ENCODE peak calls at places on chromosomes 3 and 15, in six cellular contexts. H is neural progenitor cell, O is endothelial cell of umbilical vein, W is HCT116, A is PC-9, R is PC-3. Y is an unnamed sample.

GRCh38 chr3:145869958-145870357 is 291.0 kb downstream of the PLOD2 start:
- DNase-seq in H (no peak), O (no peak), W (no peak), A (no peak), R (no peak), Y (no peak)

GRCh38 chr3:60055765-60056164 is 1005.9 kb upstream of the CFAP20DC start:
- DNase-seq in H (no peak), O (no peak), W (no peak), A (no peak), R (peak), Y (peak)

GRCh38 chr3:186151077-186151971 is 42.4 kb upstream of the ETV5 start:
- DNase-seq in H (no peak), O (no peak), W (no peak), A (no peak), R (no peak), Y (no peak)

GRCh38 chr3:113231391-113231790 is 20.0 kb downstream of the BOC start:
- DNase-seq in H (no peak), O (no peak), W (no peak), A (no peak), R (peak), Y (peak)

GRCh38 chr3:97971679-97972567 is at the start of gene RIOX2:
- DNase-seq in H (peak), O (peak), W (peak), A (peak), R (peak), Y (peak)

GRCh38 chr3:96331341-96331740 is 483.1 kb upstream of the EPHA6 start:
- DNase-seq in H (no peak), O (peak), W (no peak), A (no peak), R (peak), Y (no peak)

GRCh38 chr15:86877171-86877631 is 797.5 kb downstream of the AGBL1 start:
- DNase-seq in H (no peak), O (no peak), W (no peak), A (peak), R (peak), Y (peak)

GRCh38 chr3:18424862-18425640 is at the start of gene SATB1:
- DNase-seq in H (peak), O (peak), W (no peak), A (no peak), R (peak), Y (peak)

GRCh38 chr3:198113219-198114053 is 153.4 kb downstream of the LMLN start:
- DNase-seq in H (peak), O (peak), W (no peak), A (no peak), R (no peak), Y (no peak)

GRCh38 chr3:147410518-147411234 is 1.5 kb downstream of the ZIC1 start:
- DNase-seq in H (peak), O (no peak), W (no peak), A (no peak), R (no peak), Y (peak)

GRCh38 chr3:131733086-131733841 is 230.5 kb upstream of the MRPL3 start:
- DNase-seq in H (no peak), O (no peak), W (no peak), A (no peak), R (no peak), Y (no peak)

GRCh38 chr3:187648177-187648576 is 22.0 kb downstream of the SST start:
- DNase-seq in H (no peak), O (no peak), W (no peak), A (no peak), R (no peak), Y (no peak)

GRCh38 chr3:178393833-178394232 is 142.4 kb upstream of the KCNMB2 start:
- DNase-seq in H (no peak), O (peak), W (no peak), A (peak), R (peak), Y (peak)

GRCh38 chr3:178392553-178392952 is 143.7 kb upstream of the KCNMB2 start:
- DNase-seq in H (no peak), O (peak), W (no peak), A (no peak), R (peak), Y (peak)

GRCh38 chr3:178396318-178396717 is 139.9 kb upstream of the KCNMB2 start:
- DNase-seq in H (no peak), O (no peak), W (no peak), A (no peak), R (no peak), Y (no peak)

DNA sequence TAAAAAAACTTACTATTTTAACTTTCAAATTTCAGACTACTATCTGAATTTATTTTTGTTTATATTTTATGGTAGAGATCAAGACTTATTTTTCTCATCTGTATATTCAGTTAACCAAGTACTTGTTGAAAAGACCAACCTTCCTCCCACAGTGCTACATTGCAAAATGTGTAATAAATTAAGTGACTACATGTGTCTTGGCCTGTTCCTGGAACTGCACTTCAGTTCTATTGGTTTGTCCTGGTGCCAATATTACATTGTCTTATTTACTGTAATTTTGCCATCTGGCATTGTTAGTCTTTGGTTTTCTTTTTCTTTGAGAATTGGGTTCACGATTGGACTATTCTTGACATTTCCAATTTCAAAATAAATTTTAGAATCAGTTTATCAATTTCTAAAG is 138.4 kb upstream of the KCNMB2 start:
- DNase-seq in H (no peak), O (no peak), W (no peak), A (no peak), R (no peak), Y (no peak)
- TF ChIP-seq EZH2 in H (no peak), O (no peak), W (no peak), A (no peak), R (no peak), Y (no peak)

DNA sequence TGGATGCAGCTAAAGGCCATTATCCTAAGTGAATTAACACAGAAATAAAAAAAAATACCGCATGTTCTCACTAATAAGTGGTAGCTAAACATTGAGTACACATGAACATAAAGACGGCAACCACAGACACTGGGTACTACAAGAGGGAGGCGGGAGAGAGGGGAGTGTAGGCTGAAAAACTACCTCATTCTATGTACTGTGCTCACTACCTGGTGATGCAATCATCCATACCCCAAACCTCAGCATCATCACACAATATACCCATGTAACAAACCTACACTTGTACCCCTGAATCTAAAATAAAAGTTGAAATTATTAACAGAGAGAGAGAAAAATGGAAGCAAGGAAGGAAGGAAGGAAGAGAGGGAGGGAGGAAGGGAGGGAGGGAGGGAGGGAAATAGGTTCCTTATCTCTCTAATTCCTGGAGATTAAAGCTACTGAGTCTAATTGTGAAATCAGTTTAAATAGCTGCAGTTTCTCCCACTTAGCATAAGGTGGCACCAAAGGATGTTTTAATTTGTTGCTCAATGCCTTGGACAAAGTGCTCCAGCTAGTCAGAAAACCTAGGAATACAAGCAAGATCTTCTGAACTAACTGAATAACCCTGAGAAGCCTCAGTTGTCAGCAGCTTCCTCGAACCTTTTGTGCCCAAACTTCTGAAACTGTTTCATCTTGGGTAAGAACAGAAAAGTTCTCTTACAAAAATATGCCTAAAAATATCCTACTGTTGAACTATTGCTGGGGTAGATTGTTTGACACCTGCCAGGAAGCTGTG is 79.4 kb upstream of the ATP11B start:
- DNase-seq in H (peak), O (peak), W (peak), A (peak), R (peak), Y (peak)
- H3K4me2 ChIP-seq in H (no peak), O (peak), W (peak), A (peak), R (peak), Y (no peak)

GRCh38 chr3:5568451-5568850 is 380.9 kb downstream of the EDEM1 start:
- DNase-seq in H (peak), O (no peak), W (peak), A (no peak), R (peak), Y (no peak)
- TF ChIP-seq EZH2 in H (no peak), O (no peak), W (no peak), A (no peak), R (no peak), Y (no peak)

GRCh38 chr3:125132815-125133214 is 77.0 kb upstream of the HEG1 start:
- DNase-seq in H (no peak), O (no peak), W (no peak), A (no peak), R (no peak), Y (no peak)

GRCh38 chr3:125125822-125126245 is 70.0 kb upstream of the HEG1 start:
- DNase-seq in H (no peak), O (no peak), W (no peak), A (peak), R (no peak), Y (peak)

GRCh38 chr3:125126323-125126722 is 70.5 kb upstream of the HEG1 start:
- DNase-seq in H (no peak), O (no peak), W (no peak), A (no peak), R (no peak), Y (peak)

GRCh38 chr3:125129512-125129962 is 73.7 kb upstream of the HEG1 start:
- DNase-seq in H (no peak), O (peak), W (no peak), A (peak), R (peak), Y (peak)

GRCh38 chr3:125128861-125129501 is 73.2 kb upstream of the HEG1 start:
- DNase-seq in H (no peak), O (no peak), W (no peak), A (peak), R (peak), Y (peak)
- H3K4me2 ChIP-seq in H (peak), O (no peak), W (peak), A (peak), R (peak), Y (peak)

Y was measured in astrocyte.